ENCODE peak calls at places on chromosomes 1 and 21, in nine cellular contexts. K is CD8-positive, alpha-beta T cell; T is transverse colon; J is effector memory CD4-positive, alpha-beta T cell; R is AG04450; S is stomach; N is adrenal gland; F is pancreas; P is psoas muscle. D is an unnamed sample.

GRCh38 chr1:206784471-206784903 is 12.2 kb upstream of the IL10 start:
- DNase-seq in J (peak), K (peak), S (peak), T (peak), R (no peak), F (no peak), N (no peak), P (no peak), D (no peak)

GRCh38 chr21:45894107-45894810 is 87.3 kb upstream of the COL6A1 start:
- DNase-seq in N (no peak), T (peak), K (no peak), F (peak), R (peak), P (peak), J (no peak), S (no peak), D (no peak)

GRCh38 chr1:43074709-43075108 is 97.4 kb downstream of the EBNA1BP2 start:
- DNase-seq in P (no peak), N (no peak), J (no peak), T (no peak), S (no peak), K (no peak), R (no peak), F (no peak), D (no peak)

GRCh38 chr1:154386643-154387352 is 18.3 kb upstream of the IL6R start:
- DNase-seq in J (peak), P (no peak), N (no peak), T (peak), S (no peak), F (no peak), R (no peak), K (peak), D (no peak)

GRCh38 chr1:2304282-2304681 is 76.2 kb downstream of the SKI start:
- DNase-seq in T (no peak), J (no peak), S (no peak), F (peak), R (no peak), N (no peak), K (no peak), P (no peak), D (no peak)

GRCh38 chr1:52056110-52056936 is at the start of gene BTF3L4:
- DNase-seq in F (peak), P (peak), S (peak), K (peak), R (peak), N (peak), T (peak), J (peak), D (peak)

GRCh38 chr21:46191257-46191685 is 7.0 kb upstream of the SPATC1L start:
- DNase-seq in K (no peak), P (peak), S (peak), R (peak), T (no peak), F (no peak), N (peak), J (no peak), D (peak)

GRCh38 chr21:44801468-44802395 is at the start of gene UBE2G2:
- DNase-seq in J (peak), S (peak), R (no peak), K (peak), T (peak), F (peak), N (peak), P (peak), D (no peak)

GRCh38 chr1:6208723-6209660 is 3.1 kb downstream of the RNF207 start:
- DNase-seq in R (no peak), N (peak), K (no peak), T (peak), F (peak), J (no peak), P (peak), S (peak), D (no peak)

GRCh38 chr1:205568469-205569361 is 63.1 kb downstream of the ELK4 start:
- DNase-seq in T (peak), K (no peak), N (no peak), R (no peak), S (peak), F (peak), J (no peak), P (no peak), D (no peak)

GRCh38 chr1:24090736-24091135 is 21.2 kb downstream of the MYOM3 start:
- DNase-seq in K (no peak), N (no peak), J (no peak), R (no peak), S (no peak), P (no peak), T (no peak), F (no peak), D (no peak)

GRCh38 chr1:85571181-85571540 is 9.4 kb upstream of the CCN1 start:
- DNase-seq in T (no peak), S (no peak), P (no peak), N (no peak), K (no peak), F (no peak), R (no peak), J (no peak), D (no peak)

GRCh38 chr1:230243146-230243545 is 176.1 kb downstream of the GALNT2 start:
- DNase-seq in J (no peak), R (no peak), S (no peak), K (no peak), T (no peak), P (no peak), F (no peak), N (no peak), D (no peak)

GRCh38 chr1:230240446-230241076 is 173.5 kb downstream of the GALNT2 start:
- DNase-seq in P (no peak), S (no peak), F (no peak), N (no peak), K (no peak), T (no peak), J (no peak), R (no peak), D (no peak)

GRCh38 chr1:230246551-230246950 is 179.5 kb downstream of the GALNT2 start:
- DNase-seq in F (no peak), R (no peak), N (no peak), K (no peak), J (no peak), S (no peak), P (no peak), T (no peak), D (no peak)

GRCh38 chr1:230242317-230242716 is 175.3 kb downstream of the GALNT2 start:
- DNase-seq in J (no peak), S (no peak), P (no peak), R (no peak), F (no peak), N (no peak), T (no peak), K (no peak), D (no peak)

DNA sequence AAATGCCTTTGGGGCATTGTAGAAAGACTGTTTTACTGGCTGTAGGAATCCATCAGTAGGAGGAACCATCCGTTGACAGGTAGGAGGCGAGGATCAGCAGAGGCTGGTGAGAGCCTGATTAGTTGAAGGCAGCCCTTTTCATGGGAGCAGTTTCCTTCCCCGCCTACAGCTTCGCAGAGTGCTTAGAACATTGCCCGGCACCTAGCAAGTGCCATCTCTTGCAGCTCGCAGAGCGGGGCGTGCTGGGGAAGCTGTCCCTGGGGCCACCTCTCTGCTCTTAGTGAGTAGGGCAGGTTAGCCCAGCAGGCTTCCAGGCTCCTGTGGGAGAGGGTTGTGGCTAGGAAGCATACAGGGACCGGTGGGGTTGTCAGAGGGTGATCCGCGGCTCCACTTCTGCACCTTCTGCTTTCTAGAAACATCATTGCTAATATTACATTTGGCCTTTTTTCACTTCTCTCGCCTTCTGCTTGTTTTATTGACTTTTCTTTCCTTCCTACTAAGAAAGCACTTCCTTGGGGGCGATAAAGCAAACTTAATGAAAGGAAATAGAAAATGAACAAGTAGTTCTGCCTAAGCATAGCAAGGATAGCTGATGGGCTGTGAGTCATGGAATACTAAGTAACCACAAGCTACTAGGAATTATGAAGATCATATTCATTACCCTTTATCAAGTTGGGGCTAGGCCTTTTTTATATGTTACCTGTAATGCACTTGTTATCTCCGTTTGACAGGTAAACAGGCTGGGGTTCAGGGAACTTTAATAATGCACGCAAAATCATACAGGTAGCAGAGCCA is 176.7 kb downstream of the GALNT2 start:
- DNase-seq in J (no peak), P (no peak), F (no peak), N (no peak), S (no peak), K (no peak), T (no peak), R (no peak), D (no peak)
- H3K27ac ChIP-seq in J (no peak), P (no peak), F (no peak), N (no peak), S (no peak), K (no peak), T (no peak), R (peak), D (no peak)

GRCh38 chr1:76083189-76083588 is 8.6 kb downstream of the ST6GALNAC3 start:
- DNase-seq in J (no peak), N (no peak), S (no peak), F (no peak), P (no peak), T (no peak), R (no peak), K (no peak), D (no peak)

GRCh38 chr1:76084029-76084627 is 9.6 kb downstream of the ST6GALNAC3 start:
- DNase-seq in N (no peak), F (no peak), K (no peak), J (no peak), P (no peak), R (no peak), S (no peak), T (no peak), D (no peak)

GRCh38 chr1:76084685-76085084 is 10.1 kb downstream of the ST6GALNAC3 start:
- DNase-seq in R (no peak), T (no peak), P (no peak), N (no peak), F (no peak), K (no peak), S (no peak), J (no peak), D (no peak)

GRCh38 chr1:76086597-76086996 is 12.1 kb downstream of the ST6GALNAC3 start:
- DNase-seq in P (no peak), N (no peak), S (no peak), F (no peak), K (no peak), R (no peak), J (no peak), T (no peak), D (no peak)

GRCh38 chr1:76086109-76086508 is 11.6 kb downstream of the ST6GALNAC3 start:
- DNase-seq in F (no peak), P (no peak), N (no peak), S (no peak), K (no peak), J (no peak), T (no peak), R (no peak), D (no peak)
- H3K27ac ChIP-seq in F (no peak), P (no peak), N (no peak), S (no peak), K (no peak), J (no peak), T (no peak), R (no peak), D (no peak)

DNA sequence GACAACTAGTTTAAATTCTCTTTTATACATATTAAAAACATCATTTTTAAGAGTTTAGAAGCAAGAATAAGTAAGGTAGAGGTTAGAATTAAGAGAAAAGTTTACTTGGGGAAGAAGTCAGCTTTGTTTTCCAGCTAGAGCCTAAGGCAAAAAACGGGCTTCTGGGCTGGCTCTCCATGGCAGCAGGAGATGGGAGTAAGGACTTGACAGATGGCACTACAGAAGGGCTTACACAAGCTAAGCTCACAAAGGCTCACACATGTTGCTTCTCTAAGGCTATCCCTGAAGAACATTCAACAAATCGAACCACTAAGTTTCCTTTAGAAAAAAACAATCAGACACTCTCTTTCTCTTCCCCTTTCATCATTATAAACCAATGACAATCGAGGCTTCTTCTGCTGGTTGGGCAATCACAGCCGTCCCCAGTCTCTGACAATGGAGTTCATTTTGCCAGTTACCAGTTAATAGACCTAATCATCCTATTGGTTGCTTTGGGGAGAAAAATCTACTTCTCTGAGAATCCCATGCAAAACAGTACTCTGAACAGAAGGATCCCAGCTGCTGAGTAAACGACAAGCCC is 40.5 kb downstream of the TRIT1 start:
- DNase-seq in S (no peak), N (no peak), R (no peak), P (no peak), J (no peak), T (no peak), K (no peak), F (no peak), D (no peak)
- H3K27ac ChIP-seq in S (no peak), N (no peak), R (no peak), P (no peak), J (peak), T (no peak), K (no peak), F (no peak), D (no peak)

DNA sequence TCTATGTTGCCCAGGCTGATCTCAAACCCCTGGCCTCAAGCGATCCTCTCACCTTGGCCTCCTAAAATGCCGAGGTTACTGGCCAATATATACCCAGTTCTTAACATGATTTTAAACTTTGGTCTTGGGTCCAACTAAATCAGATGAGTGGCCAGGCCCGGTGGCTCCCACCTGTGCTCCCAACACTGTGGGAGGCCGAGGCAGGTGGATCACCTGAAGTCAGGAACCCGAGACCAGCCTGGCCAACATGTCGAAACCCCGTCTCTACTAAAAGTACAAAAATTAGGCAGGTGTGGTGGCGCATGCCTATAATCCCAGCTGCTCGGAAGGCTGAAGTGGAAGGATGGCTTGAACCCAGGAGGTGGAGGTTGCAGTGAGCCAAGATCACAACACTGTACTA is 29.6 kb downstream of the TOMM20 start:
- DNase-seq in T (no peak), F (no peak), N (no peak), P (no peak), J (no peak), S (no peak), K (no peak), R (no peak), D (no peak)
- H3K27ac ChIP-seq in T (no peak), F (no peak), N (no peak), P (no peak), J (no peak), S (no peak), K (no peak), R (no peak), D (no peak)